ENCODE peak calls at places on chromosomes 7 and 10, in nine cellular contexts. C is stomach, S is adrenal gland, J is PC-3, B is osteocyte, D is uterus, W is MCF 10A, E is fibroblast of lung, I is H1. X is an unnamed sample.

GRCh38 chr7:33388332-33388731 is 259.0 kb downstream of the BBS9 start:
- DNase-seq in I (no peak), W (no peak), J (no peak), B (no peak), C (no peak), E (no peak), D (no peak), S (no peak), X (no peak)

GRCh38 chr10:83968052-83968451 is 171.3 kb upstream of the GHITM start:
- DNase-seq in J (no peak), B (no peak), D (no peak), E (no peak), I (no peak), S (no peak), W (no peak), C (no peak), X (no peak)

GRCh38 chr10:116947838-116948529 is 57.0 kb downstream of the SHTN1 start:
- DNase-seq in E (peak), S (no peak), W (peak), I (no peak), J (peak), B (no peak), D (no peak), C (no peak), X (no peak)

GRCh38 chr10:95121904-95122303 is 52.6 kb upstream of the CYP2C8 start:
- DNase-seq in C (no peak), J (no peak), D (no peak), E (peak), I (no peak), W (peak), B (no peak), S (no peak), X (peak)

GRCh38 chr7:15096853-15097252 is 194.3 kb upstream of the DGKB start:
- DNase-seq in S (no peak), J (no peak), W (no peak), E (no peak), D (no peak), B (no peak), C (no peak), I (no peak), X (no peak)

GRCh38 chr10:104331208-104331838 is 6.9 kb downstream of the ITPRIP start:
- DNase-seq in B (no peak), D (no peak), W (peak), S (peak), C (peak), E (peak), J (peak), I (no peak), X (peak)

GRCh38 chr7:118053353-118053752 is 130.6 kb upstream of the LSM8 start:
- DNase-seq in D (no peak), W (peak), B (no peak), I (no peak), S (no peak), E (no peak), J (peak), C (no peak), X (peak)

GRCh38 chr7:124059375-124059774 is 26.5 kb upstream of the TMEM229A start:
- DNase-seq in C (no peak), D (no peak), S (no peak), E (no peak), W (no peak), I (no peak), J (no peak), B (no peak), X (no peak)

GRCh38 chr7:93945756-93946540 is 24.4 kb downstream of the GNG11 start:
- DNase-seq in J (no peak), C (no peak), B (no peak), W (no peak), S (no peak), I (no peak), E (no peak), D (no peak), X (no peak)

GRCh38 chr7:131527462-131527861 is 29.0 kb downstream of the PODXL start:
- DNase-seq in B (no peak), S (no peak), C (no peak), W (no peak), D (no peak), J (no peak), I (no peak), E (no peak), X (no peak)

GRCh38 chr7:95691464-95691863 is 80.9 kb upstream of the DYNC1I1 start:
- DNase-seq in S (no peak), W (peak), E (no peak), J (peak), C (no peak), B (no peak), I (no peak), D (no peak), X (no peak)

DNA sequence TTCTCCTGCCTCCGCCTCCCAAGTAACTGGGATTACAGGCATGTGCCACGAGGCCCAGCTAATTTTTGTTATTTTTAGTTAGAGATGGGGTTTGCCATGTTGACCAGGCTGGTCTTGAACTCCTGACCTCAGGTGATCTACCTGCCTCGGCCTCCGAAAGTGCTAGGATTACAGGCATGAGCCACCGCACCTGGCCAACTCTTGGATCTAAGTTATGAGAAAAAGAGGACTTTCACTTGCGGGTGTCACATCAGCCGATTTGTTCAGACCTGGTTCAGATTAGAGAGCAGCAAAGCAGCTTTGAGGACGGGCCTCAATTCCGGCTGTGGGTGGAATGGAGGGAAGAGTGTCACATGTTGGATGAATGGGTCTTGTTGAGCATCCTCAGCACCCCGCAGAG is 61.0 kb upstream of the FGFR2 start:
- DNase-seq in C (no peak), J (no peak), E (no peak), D (no peak), W (no peak), S (no peak), I (no peak), B (no peak), X (no peak)
- TF ChIP-seq CTCF in C (no peak), J (no peak), E (no peak), D (no peak), W (no peak), S (no peak), I (no peak), B (no peak), X (no peak)

GRCh38 chr7:30074422-30075030 is 46.3 kb downstream of the PLEKHA8 start:
- DNase-seq in E (peak), C (no peak), S (no peak), J (peak), W (peak), I (no peak), B (no peak), D (no peak), X (no peak)
- TF ChIP-seq CTCF in E (peak), C (no peak), S (peak), J (peak), W (peak), I (no peak), B (peak), D (peak), X (peak)

GRCh38 chr7:142534726-142535122 is 214.5 kb upstream of the PRSS1 start:
- DNase-seq in B (no peak), I (no peak), J (no peak), S (no peak), C (no peak), W (no peak), E (no peak), D (no peak), X (no peak)

GRCh38 chr7:142523821-142524460 is 225.3 kb upstream of the PRSS1 start:
- DNase-seq in S (no peak), B (no peak), D (no peak), W (no peak), J (no peak), C (no peak), E (no peak), I (no peak), X (no peak)

GRCh38 chr7:142533920-142534319 is 215.4 kb upstream of the PRSS1 start:
- DNase-seq in S (no peak), J (no peak), E (no peak), W (no peak), C (no peak), I (no peak), B (no peak), D (no peak), X (no peak)

GRCh38 chr7:142528608-142529408 is 220.5 kb upstream of the PRSS1 start:
- DNase-seq in E (no peak), B (no peak), J (no peak), C (no peak), S (no peak), D (no peak), W (no peak), I (no peak), X (no peak)
- TF ChIP-seq CTCF in E (no peak), B (no peak), J (no peak), C (no peak), S (no peak), D (no peak), W (no peak), I (peak), X (no peak)

GRCh38 chr10:122879339-122880273 is at the start of gene FAM24B:
- DNase-seq in E (peak), J (peak), B (no peak), W (peak), D (peak), S (peak), C (peak), I (peak), X (peak)
- TF ChIP-seq CTCF in E (no peak), J (no peak), B (no peak), W (no peak), D (no peak), S (no peak), C (no peak), I (no peak), X (no peak)